ENCODE peak calls at places on chromosomes 4 and X, in eight cellular contexts. P is IMR-90; D is thoracic aorta; I is body of pancreas; S is pancreas; Y is heart left ventricle; Z is cardiac muscle cell; O is CD8-positive, alpha-beta T cell. E is an unnamed sample. For H3K4me1, the result is how much of the 10 kb centered on the place peaks cover.

GRCh38 chr4:164116286-164116685 is 621.8 kb downstream of the TMA16 start:
- DNase-seq in Y (no peak), O (no peak), Z (no peak), D (no peak), S (no peak), P (no peak), I (no peak), E (no peak)

GRCh38 chrX:40081679-40082068 is 16.1 kb downstream of the BCOR start:
- DNase-seq in D (no peak), S (no peak), P (no peak), Y (no peak), I (peak), Z (no peak), O (no peak), E (no peak)

GRCh38 chrX:2237976-2238375 is 262.8 kb downstream of the DHRSX start:
- DNase-seq in O (no peak), Y (no peak), D (no peak), I (no peak), P (no peak), Z (no peak), S (no peak), E (no peak)

GRCh38 chrX:53526999-53527398 is 92.8 kb upstream of the HSD17B10 start:
- DNase-seq in Y (no peak), Z (no peak), D (no peak), O (no peak), S (no peak), I (no peak), P (no peak), E (no peak)

GRCh38 chr4:95637047-95637600 is 88.4 kb upstream of the UNC5C start:
- DNase-seq in P (no peak), Z (peak), D (no peak), I (no peak), Y (no peak), O (no peak), S (no peak), E (peak)

GRCh38 chr4:103011378-103012025 is 8.0 kb downstream of the SLC9B1 start:
- DNase-seq in P (peak), Y (no peak), D (no peak), Z (peak), I (peak), S (peak), O (no peak), E (peak)

GRCh38 chrX:36431819-36432218 is 512.3 kb downstream of the CFAP47 start:
- DNase-seq in S (no peak), D (no peak), I (no peak), O (no peak), Z (no peak), P (peak), Y (no peak), E (no peak)

GRCh38 chrX:119398974-119399771 is at the start of gene SLC25A43:
- DNase-seq in Z (peak), I (peak), D (no peak), P (no peak), Y (peak), S (peak), O (no peak), E (peak)

DNA sequence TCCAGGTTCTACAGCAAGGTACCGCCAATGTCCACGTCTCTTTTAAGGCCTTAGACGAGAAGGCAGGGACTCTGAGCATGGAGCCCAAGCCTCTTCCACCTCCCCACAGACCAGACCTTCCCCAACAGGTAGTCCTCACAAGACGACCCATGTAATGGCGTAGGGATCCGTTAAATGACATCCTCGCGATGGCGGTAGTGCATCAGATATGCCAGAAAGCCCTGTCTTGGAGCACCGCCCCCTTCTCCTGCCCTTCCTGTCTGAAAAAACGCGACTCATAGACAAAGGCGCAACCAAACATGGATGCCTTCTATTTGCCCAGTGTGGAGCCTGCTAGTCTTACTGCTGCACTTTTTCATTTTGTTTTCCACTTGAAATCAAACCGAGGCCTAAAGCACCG is 185.4 kb downstream of the OR13H1 start:
- DNase-seq in S (no peak), Y (no peak), Z (no peak), D (no peak), O (no peak), P (peak), I (peak), E (peak)
- H3K4me3 ChIP-seq in S (peak), Y (peak), Z (no peak), D (no peak), O (no peak), P (peak), I (no peak), E (peak)

GRCh38 chrX:7074135-7074907 is 73.2 kb upstream of the STS start:
- DNase-seq in I (peak), D (no peak), S (no peak), Z (no peak), P (no peak), Y (no peak), O (no peak), E (no peak)
- TF ChIP-seq CTCF in I (no peak), D (no peak), S (peak), Z (peak), P (no peak), Y (no peak), O (no peak), E (peak)

GRCh38 chr4:5435823-5436222 is 272.5 kb downstream of the EVC2 start:
- DNase-seq in D (no peak), O (no peak), Y (no peak), Z (no peak), P (no peak), S (no peak), I (no peak), E (no peak)
- H3K4me1 ChIP-seq in D (under half), O (under half), Y (under half), Z (under half), P (under half), S (under half), I (under half), E (under half)

GRCh38 chr4:3041192-3042142 is 32.9 kb downstream of the HTT-AS start:
- DNase-seq in D (no peak), I (peak), O (no peak), Z (no peak), Y (peak), P (peak), S (no peak), E (peak)
- H3K4me3 ChIP-seq in D (peak), I (no peak), O (peak), Z (no peak), Y (peak), P (no peak), S (no peak), E (peak)

GRCh38 chr4:122728781-122729330 is 3.6 kb upstream of the BBS12 start:
- DNase-seq in Y (no peak), S (no peak), I (no peak), O (no peak), P (no peak), Z (peak), D (no peak), E (no peak)

GRCh38 chr4:122733805-122734155 is 1.3 kb downstream of the BBS12 start:
- DNase-seq in I (no peak), O (no peak), D (no peak), Z (peak), S (no peak), P (no peak), Y (no peak), E (no peak)

GRCh38 chr4:122731676-122732075 is 828 bp upstream of the BBS12 start:
- DNase-seq in Z (no peak), O (no peak), Y (no peak), D (no peak), S (no peak), P (no peak), I (no peak), E (no peak)

GRCh38 chr4:122732329-122733026 is at the start of gene BBS12:
- DNase-seq in S (peak), Y (peak), O (peak), P (peak), Z (peak), I (peak), D (peak), E (peak)
- TF ChIP-seq CTCF in S (no peak), Y (no peak), O (no peak), P (peak), Z (peak), I (peak), D (no peak), E (no peak)

GRCh38 chr4:107243141-107243779 is 207.1 kb upstream of the DKK2 start:
- DNase-seq in O (no peak), S (no peak), I (no peak), Y (no peak), P (no peak), Z (no peak), D (no peak), E (peak)
- H3K4me1 ChIP-seq in O (under half), S (under half), I (under half), Y (under half), P (under half), Z (under half), D (under half), E (under half)

DNA sequence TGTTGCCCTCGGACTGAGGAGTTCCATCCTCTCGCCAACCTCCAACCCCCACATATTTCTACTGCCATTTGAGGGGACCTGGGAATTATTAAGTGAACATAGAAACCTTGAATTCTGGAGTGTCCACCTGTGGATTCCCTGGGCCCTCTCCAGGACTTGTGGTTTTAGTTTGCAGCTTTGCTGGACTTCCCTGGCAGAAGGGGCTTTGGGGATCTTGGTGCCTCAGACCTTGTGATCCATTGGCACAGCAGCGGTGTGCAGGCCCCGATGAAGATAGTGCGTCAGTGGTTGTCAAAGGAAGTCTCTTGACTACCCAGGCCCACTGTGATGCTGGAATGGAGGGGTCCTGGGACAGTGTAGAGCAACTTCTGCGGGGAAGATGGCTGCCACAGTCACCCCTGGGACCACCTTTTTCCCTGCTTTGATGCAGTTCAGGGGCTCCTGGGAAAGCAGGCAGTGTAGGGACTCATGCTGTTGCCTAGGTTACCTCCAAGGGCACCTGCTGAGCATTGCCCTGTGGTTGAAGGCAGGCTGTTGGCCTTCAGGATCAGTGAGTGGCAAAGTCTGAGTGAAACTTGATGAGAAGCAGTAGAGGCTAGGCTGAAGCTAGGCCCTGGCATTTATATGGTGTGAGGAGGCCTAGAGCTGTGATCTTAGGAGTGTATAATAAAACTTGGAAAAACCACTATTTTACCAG is 2.1 kb downstream of the SLC16A2 start:
- DNase-seq in P (no peak), O (no peak), Z (peak), D (no peak), I (peak), S (peak), Y (no peak), E (peak)
- H3K4me3 ChIP-seq in P (peak), O (no peak), Z (no peak), D (peak), I (no peak), S (no peak), Y (peak), E (no peak)

GRCh38 chrX:121132675-121133074 is 85.3 kb downstream of the GLUD2 start:
- DNase-seq in S (no peak), P (no peak), Y (no peak), D (no peak), I (no peak), Z (no peak), O (no peak), E (no peak)
- TF ChIP-seq CTCF in S (no peak), P (no peak), Y (no peak), D (no peak), I (no peak), Z (no peak), O (no peak), E (no peak)

DNA sequence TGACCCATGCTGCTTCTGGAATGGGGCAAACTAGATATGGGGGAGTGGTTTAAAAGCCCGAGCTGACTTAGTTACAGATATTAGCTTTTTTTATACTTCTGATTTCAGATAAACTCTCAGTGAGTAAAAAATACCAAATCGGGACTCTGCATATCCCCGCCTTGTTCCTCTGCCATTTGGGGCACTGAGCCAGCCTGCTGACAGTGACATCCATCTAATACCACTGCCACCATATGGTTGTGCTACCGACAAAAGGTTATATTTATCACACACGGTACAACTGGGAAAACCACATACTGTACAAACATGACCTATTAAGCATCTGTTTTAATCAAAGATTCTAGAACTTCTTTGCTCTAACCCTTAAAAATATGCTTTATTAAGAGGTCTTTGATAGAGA is 78.7 kb downstream of the GALNT7 start:
- DNase-seq in D (no peak), S (peak), I (peak), P (no peak), O (no peak), Y (no peak), Z (no peak), E (no peak)
- H3K4me1 ChIP-seq in D (under half), S (under half), I (under half), P (under half), O (under half), Y (under half), Z (under half), E (under half)

GRCh38 chrX:57906790-57907189 is 3.5 kb downstream of the ZXDA start:
- DNase-seq in O (no peak), Z (no peak), P (peak), I (no peak), D (no peak), S (no peak), Y (no peak), E (no peak)
- H3K4me3 ChIP-seq in O (no peak), Z (no peak), P (no peak), I (no peak), D (peak), S (no peak), Y (peak), E (no peak)

E was measured in adrenal gland.